ENCODE peak calls at places on chromosomes 11 and 22, in six cellular contexts. T is heart left ventricle; A is epithelial cell of esophagus; D is WTC11; S is stimulated activated CD4-positive, alpha-beta T cell treated with anti-CD3 and anti-CD28 coated beads, Interleukin-12 subunit alpha, Interleukin-12 subunit beta, amount 100 ng/mL, for 24 hours; C is CD4-positive, alpha-beta memory T cell. O is an unnamed sample.

GRCh38 chr11:69699213-69699612 is 4.6 kb downstream of the FGF19 start:
- DNase-seq in A (no peak), T (no peak), C (no peak), S (no peak), D (no peak), O (no peak)

GRCh38 chr11:726278-726915 is 20.4 kb downstream of the EPS8L2 start:
- DNase-seq in D (peak), T (no peak), S (no peak), C (peak), A (peak), O (no peak)

GRCh38 chr11:46541593-46542371 is 52.0 kb downstream of the AMBRA1 start:
- DNase-seq in A (no peak), S (no peak), T (peak), D (no peak), C (no peak), O (no peak)

GRCh38 chr22:33529424-33530113 is 390.7 kb downstream of the LARGE1 start:
- DNase-seq in A (no peak), T (no peak), D (no peak), S (no peak), C (no peak), O (no peak)

GRCh38 chr11:73173755-73174494 is 31.8 kb upstream of the FCHSD2 start:
- DNase-seq in D (no peak), T (peak), C (no peak), S (no peak), A (no peak), O (no peak)

GRCh38 chr22:45208993-45209838 is 31.5 kb downstream of the KIAA0930 start:
- DNase-seq in A (peak), S (peak), D (peak), C (peak), T (peak), O (no peak)

GRCh38 chr11:111361874-111362273 is 17.2 kb downstream of the POU2AF1 start:
- DNase-seq in T (no peak), S (no peak), A (peak), C (no peak), D (no peak), O (no peak)

GRCh38 chr11:72114570-72114969 is 2.1 kb upstream of the ANAPC15 start:
- DNase-seq in A (peak), S (no peak), D (no peak), C (no peak), T (no peak), O (no peak)

GRCh38 chr11:61021661-61022212 is 50.3 kb downstream of the CD6 start:
- DNase-seq in C (peak), D (peak), T (no peak), A (peak), S (peak), O (peak)

GRCh38 chr11:64015935-64016468 is 19.7 kb upstream of the FLRT1 start:
- DNase-seq in A (no peak), S (no peak), T (no peak), D (no peak), C (no peak), O (no peak)

GRCh38 chr11:69086152-69086551 is 37.4 kb downstream of the TPCN2 start:
- DNase-seq in C (no peak), S (no peak), T (no peak), A (no peak), D (peak), O (no peak)

GRCh38 chr11:1765871-1766718 is 2.4 kb upstream of the CTSD start:
- DNase-seq in T (no peak), A (no peak), S (no peak), D (peak), C (no peak), O (no peak)

GRCh38 chr11:60786811-60787567 is 1.9 kb downstream of the MS4A10 start:
- DNase-seq in S (no peak), T (peak), D (no peak), C (no peak), A (no peak), O (no peak)

GRCh38 chr11:111416231-111416960 is 37.3 kb upstream of the POU2AF1 start:
- DNase-seq in T (no peak), A (no peak), S (no peak), D (no peak), C (no peak), O (no peak)

GRCh38 chr11:126700773-126701554 is 299.6 kb downstream of the KIRREL3 start:
- DNase-seq in C (no peak), T (no peak), D (no peak), S (no peak), A (no peak), O (no peak)

GRCh38 chr11:124839051-124839971 is 25.9 kb upstream of the ROBO3 start:
- DNase-seq in C (no peak), T (no peak), S (no peak), D (peak), A (no peak), O (no peak)

GRCh38 chr11:114061053-114062049 is 1.8 kb downstream of the ZBTB16 start:
- DNase-seq in A (peak), T (peak), D (peak), C (no peak), S (no peak), O (no peak)

GRCh38 chr22:19806213-19807160 is 45.9 kb downstream of the TBX1 start:
- DNase-seq in S (no peak), T (no peak), D (peak), A (peak), C (no peak), O (no peak)

GRCh38 chr22:32411388-32411787 is 659 bp downstream of the RTCB start:
- DNase-seq in A (peak), T (no peak), C (no peak), S (peak), D (no peak), O (no peak)

GRCh38 chr11:2584812-2585565 is 114.8 kb downstream of the KCNQ1OT1 start:
- DNase-seq in S (no peak), T (peak), D (peak), A (no peak), C (no peak), O (no peak)

GRCh38 chr11:119788096-119788883 is 59.3 kb upstream of the NECTIN1 start:
- DNase-seq in A (no peak), D (no peak), S (no peak), T (no peak), C (no peak), O (no peak)

GRCh38 chr11:9660886-9661285 is 3.0 kb upstream of the SWAP70 start:
- DNase-seq in S (no peak), T (no peak), C (no peak), A (peak), D (no peak), O (no peak)

GRCh38 chr22:19750666-19751490 is 9.7 kb upstream of the TBX1 start:
- DNase-seq in S (no peak), A (peak), T (no peak), C (no peak), D (no peak), O (no peak)

GRCh38 chr11:119370486-119371046 is 10.9 kb downstream of the USP2 start:
- DNase-seq in D (no peak), S (no peak), C (peak), A (no peak), T (peak), O (no peak)

GRCh38 chr11:125180413-125181305 is 16.1 kb downstream of the PKNOX2 start:
- DNase-seq in D (no peak), T (no peak), A (no peak), S (no peak), C (no peak), O (no peak)

GRCh38 chr22:36971305-36971704 is 47.9 kb downstream of the TST start:
- DNase-seq in S (no peak), D (no peak), C (no peak), T (no peak), A (peak), O (no peak)

GRCh38 chr11:69934861-69935494 is 115.8 kb upstream of the FGF3 start:
- DNase-seq in S (no peak), A (peak), C (no peak), T (peak), D (peak), O (no peak)

GRCh38 chr11:35622070-35622469 is 3.8 kb downstream of the FJX1 start:
- DNase-seq in A (peak), S (no peak), T (no peak), C (no peak), D (no peak), O (no peak)

GRCh38 chr11:69841859-69842698 is 22.9 kb upstream of the FGF3 start:
- DNase-seq in T (no peak), C (peak), A (no peak), D (peak), S (peak), O (peak)

GRCh38 chr11:123481647-123482046 is 51.6 kb downstream of the GRAMD1B start:
- DNase-seq in C (no peak), T (no peak), A (no peak), S (no peak), D (no peak), O (no peak)

GRCh38 chr22:22235564-22235963 is 9.0 kb upstream of the VPREB1 start:
- DNase-seq in D (peak), C (peak), T (no peak), A (peak), S (peak), O (no peak)

GRCh38 chr11:129840236-129840635 is 24.6 kb downstream of the TMEM45B start:
- DNase-seq in C (no peak), S (no peak), D (no peak), T (no peak), A (peak), O (no peak)

GRCh38 chr11:126734752-126735151 is 265.8 kb downstream of the KIRREL3 start:
- DNase-seq in C (no peak), D (no peak), S (no peak), T (no peak), A (no peak), O (no peak)

GRCh38 chr22:23197836-23198235 is 17.5 kb downstream of the BCR start:
- DNase-seq in T (no peak), S (no peak), C (no peak), A (no peak), D (no peak), O (no peak)

GRCh38 chr11:77191823-77192495 is 63.9 kb downstream of the MYO7A start:
- DNase-seq in S (peak), T (no peak), D (peak), C (peak), A (peak), O (peak)

GRCh38 chr11:115276799-115277198 is 227.4 kb downstream of the CADM1 start:
- DNase-seq in T (no peak), S (no peak), C (no peak), D (no peak), A (no peak), O (no peak)

O was measured in Jurkat, Clone E6-1.